ENCODE peak calls at places on chromosome 5, in seven cellular contexts. L is lower leg skin, I is skeletal muscle cell, R is uterus, A is fibroblast of the conjunctiva, Z is left lobe of liver, G is germinal center. P is an unnamed sample.
A peak's percentile ranks its signal among the peaks of the same experiment; 100 is the strongest.

GRCh38 chr5:159908201-159908940 is 7.9 kb upstream of the ADRA1B start:
- DNase-seq in L (peak; percentile 31), R (no peak), I (no peak), A (no peak), G (no peak), Z (no peak), P (no peak)

GRCh38 chr5:4511996-4512656 is 628.0 kb upstream of the ADAMTS16 start:
- DNase-seq in G (no peak), A (no peak), R (no peak), Z (no peak), I (no peak), L (peak; percentile 46), P (no peak)

GRCh38 chr5:14749579-14750091 is 85.1 kb downstream of the OTULIN start:
- DNase-seq in I (no peak), L (no peak), R (no peak), G (no peak), Z (no peak), A (no peak), P (no peak)

GRCh38 chr5:132294728-132295504 is 722 bp downstream of the SLC22A4 start:
- DNase-seq in Z (peak; percentile 68), A (peak; percentile 53), R (peak; percentile 78), G (no peak), L (peak; percentile 47), I (peak; percentile 62), P (no peak)

GRCh38 chr5:134521831-134522230 is 3.6 kb upstream of the JADE2 start:
- DNase-seq in I (no peak), L (no peak), R (no peak), Z (no peak), G (no peak), A (no peak), P (no peak)

GRCh38 chr5:175738595-175739133 is 80.8 kb downstream of the HRH2 start:
- DNase-seq in Z (peak; percentile 14), I (no peak), R (no peak), A (no peak), G (no peak), L (no peak), P (no peak)

GRCh38 chr5:45596320-45596719 is 99.9 kb downstream of the HCN1 start:
- DNase-seq in I (no peak), Z (no peak), L (no peak), G (no peak), R (no peak), A (no peak), P (no peak)

GRCh38 chr5:73540192-73540591 is 25.2 kb downstream of the ANKRA2 start:
- DNase-seq in Z (no peak), G (no peak), A (no peak), I (peak; percentile 34), R (no peak), L (no peak), P (no peak)

GRCh38 chr5:160930361-160930760 is 78.3 kb upstream of the ATP10B start:
- DNase-seq in L (no peak), I (no peak), A (no peak), G (no peak), R (no peak), Z (no peak), P (no peak)

GRCh38 chr5:146744358-146744757 is 134.2 kb downstream of the PPP2R2B start:
- DNase-seq in A (no peak), R (no peak), I (peak; percentile 16), G (no peak), Z (no peak), L (no peak), P (no peak)

GRCh38 chr5:124599048-124599973 is 147.1 kb downstream of the ZNF608 start:
- DNase-seq in Z (peak; percentile 65), R (no peak), G (peak; percentile 52), I (peak; percentile 64), L (no peak), A (no peak), P (no peak)

GRCh38 chr5:156473271-156473935 is 146.4 kb downstream of the SGCD start:
- DNase-seq in I (peak; percentile 39), L (no peak), G (no peak), R (no peak), Z (no peak), A (no peak), P (no peak)

GRCh38 chr5:135546912-135547311 is 11.1 kb upstream of the NEUROG1 start:
- DNase-seq in I (no peak), Z (no peak), R (no peak), G (no peak), A (no peak), L (no peak), P (no peak)

GRCh38 chr5:142357469-142358090 is 32.8 kb upstream of the SPRY4 start:
- DNase-seq in Z (no peak), A (no peak), R (no peak), I (no peak), L (no peak), G (peak; percentile 14), P (no peak)

GRCh38 chr5:150473673-150474358 is 24.3 kb upstream of the RPS14 start:
- DNase-seq in G (no peak), Z (no peak), A (no peak), I (no peak), R (no peak), L (no peak), P (no peak)

GRCh38 chr5:173573126-173573960 is 43.1 kb downstream of the BOD1 start:
- DNase-seq in G (peak; percentile 66), Z (peak; percentile 79), L (peak; percentile 60), I (no peak), R (peak; percentile 32), A (peak; percentile 32), P (peak; percentile 45)

GRCh38 chr5:151619812-151620462 is 28.8 kb upstream of the FAT2 start:
- DNase-seq in Z (no peak), A (no peak), L (no peak), G (no peak), I (no peak), R (no peak), P (no peak)

GRCh38 chr5:73204302-73204701 is 31.3 kb downstream of the TMEM174 start:
- DNase-seq in L (no peak), Z (no peak), A (no peak), I (no peak), G (no peak), R (no peak), P (no peak)

GRCh38 chr5:61055434-61056006 is 106.7 kb downstream of the SMIM15 start:
- DNase-seq in Z (no peak), R (no peak), A (peak; percentile 53), G (peak; percentile 14), I (no peak), L (no peak), P (no peak)

GRCh38 chr5:147176422-147176821 is 58.4 kb upstream of the STK32A start:
- DNase-seq in A (no peak), R (no peak), L (no peak), Z (no peak), I (no peak), G (no peak), P (no peak)

GRCh38 chr5:132779961-132780360 is 2.9 kb upstream of the SEPTIN8 start:
- DNase-seq in A (no peak), R (no peak), I (no peak), G (no peak), Z (no peak), L (no peak), P (no peak)

GRCh38 chr5:159393854-159394274 is 63.6 kb upstream of the IL12B start:
- DNase-seq in G (no peak), R (no peak), A (no peak), I (no peak), Z (no peak), L (no peak), P (no peak)

GRCh38 chr5:178674334-178674733 is 47.5 kb upstream of the CLK4 start:
- DNase-seq in G (no peak), I (no peak), Z (no peak), A (no peak), R (no peak), L (no peak), P (no peak)

GRCh38 chr5:172843825-172844576 is 9.9 kb downstream of the ERGIC1 start:
- DNase-seq in I (no peak), R (no peak), Z (no peak), G (no peak), A (no peak), L (no peak), P (no peak)

GRCh38 chr5:126198509-126198908 is 224.7 kb upstream of the GRAMD2B start:
- DNase-seq in L (no peak), I (no peak), G (no peak), A (no peak), R (no peak), Z (no peak), P (no peak)

GRCh38 chr5:55303238-55303690 is 4.2 kb downstream of the DHX29 start:
- DNase-seq in R (no peak), Z (no peak), G (no peak), I (peak; percentile 37), L (no peak), A (peak; percentile 59), P (no peak)

GRCh38 chr5:40483316-40483715 is 196.4 kb upstream of the PTGER4 start:
- DNase-seq in I (no peak), L (no peak), R (no peak), Z (no peak), G (no peak), A (peak; percentile 30), P (no peak)

GRCh38 chr5:132586063-132586462 is 29.3 kb downstream of the RAD50 start:
- DNase-seq in G (no peak), I (no peak), L (no peak), R (no peak), A (no peak), Z (no peak), P (no peak)